ENCODE peak calls at places on chromosomes 2 and 18, in seven cellular contexts. Z is colonic mucosa, T is tibial nerve, V is cardiac muscle cell, R is IMR-90, P is stomach, Y is tibial artery. M is an unnamed sample. For H3K9me3, the result is how much of the 10 kb centered on the place peaks cover.

GRCh38 chr2:7427293-7428060 is 510.3 kb downstream of the RNF144A start:
- DNase-seq in Y (no peak), Z (no peak), V (peak), P (no peak), R (peak), T (no peak), M (peak)

GRCh38 chr2:72755647-72756423 is 70.0 kb downstream of the EXOC6B start:
- DNase-seq in T (no peak), Z (no peak), Y (no peak), V (peak), R (peak), P (no peak), M (no peak)

GRCh38 chr2:207825033-207825957 is 55.6 kb upstream of the FZD5 start:
- DNase-seq in R (no peak), P (peak), Z (no peak), Y (no peak), T (no peak), V (no peak), M (no peak)

GRCh38 chr2:69026026-69026425 is 13.0 kb downstream of the ANTXR1 start:
- DNase-seq in R (peak), T (no peak), V (peak), Y (no peak), P (peak), Z (peak), M (no peak)

GRCh38 chr2:163736433-163737168 is 793 bp upstream of the FIGN start:
- DNase-seq in Y (peak), Z (peak), P (no peak), T (peak), V (peak), R (no peak), M (no peak)

GRCh38 chr2:64858541-64859031 is 130.6 kb upstream of the SLC1A4 start:
- DNase-seq in Z (no peak), Y (peak), T (no peak), P (no peak), R (no peak), V (no peak), M (no peak)

GRCh38 chr2:133486706-133487305 is 81.5 kb downstream of the NCKAP5 start:
- DNase-seq in Y (no peak), R (peak), T (no peak), P (no peak), V (no peak), Z (no peak), M (no peak)

GRCh38 chr2:241073166-241074064 is 28.7 kb downstream of the MTERF4 start:
- DNase-seq in R (no peak), V (no peak), T (no peak), Z (no peak), Y (peak), P (peak), M (no peak)

GRCh38 chr2:242057379-242058040 is 188.0 kb downstream of the RTP5 start:
- DNase-seq in R (no peak), V (no peak), Y (no peak), P (no peak), T (no peak), Z (no peak), M (no peak)

GRCh38 chr18:61738042-61738441 is 154.8 kb downstream of the RNF152 start:
- DNase-seq in T (no peak), Z (no peak), R (no peak), V (no peak), Y (peak), P (no peak), M (no peak)
- H3K27ac ChIP-seq in T (peak), Z (peak), R (no peak), V (no peak), Y (peak), P (peak), M (no peak)

GRCh38 chr2:85867121-85867520 is 21.7 kb downstream of the ST3GAL5 start:
- DNase-seq in T (no peak), Y (no peak), V (no peak), Z (no peak), P (no peak), R (no peak), M (no peak)
- H3K9me3 ChIP-seq in T (under half), Y (under half), V (under half), Z (under half), P (under half), R (under half), M (under half)

DNA sequence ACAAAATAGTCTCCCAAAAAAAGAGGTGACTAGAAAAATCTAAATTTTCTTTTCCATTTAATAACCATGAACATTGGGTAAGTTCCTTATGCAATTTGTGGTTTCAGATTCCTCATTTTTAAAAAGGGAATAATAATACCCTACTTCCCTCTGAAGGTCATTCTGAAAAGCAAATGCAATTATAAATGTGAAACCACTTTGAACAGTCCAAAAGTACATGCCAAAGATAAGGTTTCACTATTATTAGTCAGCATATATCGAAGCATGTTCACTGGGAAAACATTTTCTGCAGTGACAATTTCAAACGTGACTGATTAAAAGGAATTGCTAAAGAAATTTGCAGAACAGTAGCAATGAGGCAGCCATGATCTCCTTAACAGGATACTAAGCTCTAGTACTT is 100.1 kb upstream of the RNF152 start:
- DNase-seq in Z (no peak), T (no peak), V (peak), P (no peak), Y (no peak), R (peak), M (no peak)
- H3K4me3 ChIP-seq in Z (no peak), T (no peak), V (no peak), P (no peak), Y (no peak), R (no peak), M (no peak)

DNA sequence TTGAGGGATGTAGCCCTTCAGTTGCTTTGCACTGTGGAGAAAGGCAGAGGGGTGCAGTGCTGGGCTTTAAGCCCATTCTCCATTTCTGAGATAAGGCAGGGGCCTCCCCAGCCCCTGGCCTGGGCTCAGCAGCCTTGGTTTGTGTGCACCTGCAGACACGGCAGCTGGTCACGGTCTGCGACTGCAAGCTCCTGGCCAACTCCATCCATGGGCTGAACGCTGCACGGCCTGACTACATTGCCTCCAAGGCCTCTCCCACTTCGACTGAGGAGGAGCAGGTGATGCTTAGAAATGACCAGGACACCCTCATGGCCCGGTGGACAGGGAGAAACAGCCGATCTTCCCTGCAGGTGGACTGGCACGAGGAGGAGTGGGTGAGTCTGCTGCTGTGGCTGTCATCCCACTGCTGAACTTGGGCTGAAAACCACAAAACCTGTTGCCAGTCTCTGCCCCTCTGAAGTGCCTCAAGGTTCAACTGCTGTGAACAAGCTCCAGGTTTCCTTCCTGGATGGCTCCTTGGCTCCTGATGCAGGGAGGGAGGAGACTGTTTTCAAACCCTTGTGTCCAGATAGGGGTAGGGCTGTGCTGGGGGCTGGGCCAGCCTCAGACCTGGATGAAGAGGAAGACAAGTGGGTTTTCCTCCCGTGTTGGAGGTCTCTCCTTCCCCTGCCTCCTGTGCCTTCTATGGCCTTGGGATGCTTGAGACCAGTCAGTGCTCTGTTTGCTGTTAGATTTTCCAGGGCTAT is 54.0 kb downstream of the COA5 start:
- DNase-seq in Z (no peak), R (no peak), T (no peak), Y (peak), V (no peak), P (no peak), M (no peak)
- H3K27ac ChIP-seq in Z (no peak), R (no peak), T (no peak), Y (no peak), V (no peak), P (no peak), M (no peak)

DNA sequence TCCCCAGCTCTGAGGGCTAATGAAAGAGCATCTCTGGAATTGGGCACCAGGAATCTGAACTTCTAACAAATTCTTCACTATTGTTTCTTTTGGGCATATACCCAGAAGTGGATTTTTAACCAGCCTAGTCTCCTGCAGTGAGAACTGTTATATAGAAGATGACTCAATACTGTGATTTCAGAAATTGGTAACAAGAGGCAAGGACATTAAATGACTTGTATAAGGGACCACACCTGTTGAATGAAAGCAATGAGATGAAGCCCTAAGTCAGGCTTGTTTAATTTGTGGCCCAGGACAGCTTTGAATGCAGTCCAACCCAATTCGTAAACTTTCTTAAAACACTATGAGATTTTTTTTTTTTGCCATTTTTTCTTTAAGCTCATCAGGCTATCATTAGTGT is 57.9 kb downstream of the EPC2 start:
- DNase-seq in V (no peak), R (no peak), T (no peak), Z (no peak), P (no peak), Y (no peak), M (no peak)
- H3K9me3 ChIP-seq in V (under half), R (under half), T (under half), Z (under half), P (under half), Y (under half), M (under half)

M was measured in iPS DF 6.9.